ENCODE peak calls at places on chromosome 7, in four cellular contexts. T, A, C and E are unnamed samples.

GRCh38 chr7:111784311-111784710 is 222.0 kb upstream of the IMMP2L start:
- DNase-seq in A (no peak), C (no peak), T (no peak), E (no peak)

GRCh38 chr7:108211382-108212201 is 81.4 kb upstream of the LAMB4 start:
- DNase-seq in T (peak), C (peak), A (no peak), E (peak)

GRCh38 chr7:83276250-83276649 is 113.6 kb upstream of the PCLO start:
- DNase-seq in C (no peak), T (no peak), A (no peak), E (no peak)

GRCh38 chr7:158838238-158838637 is 8.9 kb upstream of the ESYT2 start:
- DNase-seq in A (no peak), T (no peak), C (no peak), E (no peak)

GRCh38 chr7:68420342-68420750 is 1177.9 kb upstream of the AUTS2 start:
- DNase-seq in T (no peak), C (no peak), A (no peak), E (no peak)

GRCh38 chr7:142864980-142865747 is 10.3 kb downstream of the EPHB6 start:
- DNase-seq in C (no peak), A (no peak), T (no peak), E (no peak)

GRCh38 chr7:70271617-70272081 is 673.4 kb downstream of the AUTS2 start:
- DNase-seq in A (no peak), T (no peak), C (peak), E (no peak)

GRCh38 chr7:98655611-98656010 is 38.5 kb downstream of the NPTX2 start:
- DNase-seq in T (no peak), A (no peak), C (no peak), E (no peak)

GRCh38 chr7:18087687-18088078 is 60.0 kb upstream of the PRPS1L1 start:
- DNase-seq in C (no peak), A (no peak), T (no peak), E (no peak)

GRCh38 chr7:6271694-6272371 is 591 bp downstream of the CYTH3 start:
- DNase-seq in C (no peak), A (no peak), T (no peak), E (no peak)

GRCh38 chr7:80918909-80919721 is at the start of gene SEMA3C:
- DNase-seq in A (peak), C (peak), T (peak), E (no peak)

GRCh38 chr7:42128703-42129102 is 108.3 kb downstream of the GLI3 start:
- DNase-seq in A (no peak), T (peak), C (peak), E (peak)

GRCh38 chr7:47479821-47480575 is 101.9 kb downstream of the TNS3 start:
- DNase-seq in T (no peak), C (no peak), A (peak), E (no peak)

DNA sequence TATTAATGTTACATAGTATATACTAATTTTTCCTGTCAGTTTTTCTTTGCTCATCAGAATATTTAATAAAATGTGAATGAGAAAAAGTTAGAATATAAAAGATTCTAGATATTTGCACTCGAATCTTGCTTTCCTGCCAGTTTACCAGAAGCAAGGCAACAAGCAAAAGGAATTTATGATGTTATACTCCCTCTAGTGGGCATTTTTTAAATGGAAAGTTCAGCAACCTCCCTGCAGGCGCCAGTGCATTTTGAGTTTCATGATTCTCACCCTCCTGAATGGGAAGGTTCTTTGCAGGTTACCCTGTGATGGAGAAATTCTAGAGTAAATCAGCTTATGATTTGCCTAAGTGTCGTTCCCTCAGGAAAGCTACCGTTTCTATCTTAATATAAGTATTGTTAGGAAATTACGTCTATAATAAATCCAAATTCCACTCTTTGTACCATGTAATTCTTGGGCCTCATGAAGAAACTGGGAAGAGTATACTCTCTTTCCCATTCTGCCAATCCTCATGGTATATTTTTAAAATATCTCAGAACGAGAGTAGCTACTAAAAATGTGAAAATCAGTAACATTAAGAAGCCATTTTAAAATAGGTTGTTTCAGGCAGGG is 350.0 kb downstream of the CRPPA start:
- DNase-seq in A (no peak), C (peak), T (peak), E (peak)
- H3K4me3 ChIP-seq in A (no peak), C (no peak), T (no peak), E (no peak)

DNA sequence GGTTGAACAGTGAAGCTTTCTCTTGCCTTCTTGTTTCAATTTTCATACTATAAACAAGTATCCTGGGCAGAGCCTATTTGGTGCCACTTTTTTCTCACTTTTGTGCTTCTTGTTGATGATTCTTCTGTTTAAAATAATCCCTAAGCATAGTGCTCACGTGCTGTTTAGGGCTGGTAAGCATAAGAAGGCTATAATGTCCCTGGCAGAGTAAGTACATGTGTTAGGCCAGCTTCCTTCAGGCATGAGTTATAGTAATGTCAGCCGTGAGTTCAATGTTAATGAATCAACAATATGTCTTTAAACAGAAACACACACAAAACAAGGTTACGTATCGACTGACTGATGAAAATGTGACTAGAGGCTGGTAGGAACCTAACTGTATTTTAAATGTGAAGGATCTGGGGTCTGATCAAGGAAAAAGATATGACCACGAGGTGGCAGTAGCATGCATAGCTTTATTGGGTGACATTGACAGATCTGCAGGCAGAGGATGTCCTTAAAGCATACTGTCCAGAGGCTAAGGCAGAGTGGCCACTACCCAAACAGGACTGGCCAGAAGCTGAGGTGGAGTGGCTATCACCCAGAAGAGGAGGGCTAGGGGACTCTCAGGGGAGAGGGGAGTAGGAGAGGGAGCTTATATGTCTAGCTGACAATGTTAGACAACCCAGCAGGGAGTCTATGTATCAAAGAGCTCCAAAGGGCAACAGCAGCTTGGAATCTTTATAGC is 113.7 kb downstream of the BRAF start:
- DNase-seq in A (peak), C (peak), T (peak), E (peak)
- H3K4me3 ChIP-seq in A (no peak), C (no peak), T (no peak), E (no peak)

GRCh38 chr7:20777377-20778062 is 9.2 kb downstream of the SP8 start:
- DNase-seq in A (no peak), T (no peak), C (no peak), E (no peak)
- H3K4me3 ChIP-seq in A (no peak), T (no peak), C (peak), E (no peak)

DNA sequence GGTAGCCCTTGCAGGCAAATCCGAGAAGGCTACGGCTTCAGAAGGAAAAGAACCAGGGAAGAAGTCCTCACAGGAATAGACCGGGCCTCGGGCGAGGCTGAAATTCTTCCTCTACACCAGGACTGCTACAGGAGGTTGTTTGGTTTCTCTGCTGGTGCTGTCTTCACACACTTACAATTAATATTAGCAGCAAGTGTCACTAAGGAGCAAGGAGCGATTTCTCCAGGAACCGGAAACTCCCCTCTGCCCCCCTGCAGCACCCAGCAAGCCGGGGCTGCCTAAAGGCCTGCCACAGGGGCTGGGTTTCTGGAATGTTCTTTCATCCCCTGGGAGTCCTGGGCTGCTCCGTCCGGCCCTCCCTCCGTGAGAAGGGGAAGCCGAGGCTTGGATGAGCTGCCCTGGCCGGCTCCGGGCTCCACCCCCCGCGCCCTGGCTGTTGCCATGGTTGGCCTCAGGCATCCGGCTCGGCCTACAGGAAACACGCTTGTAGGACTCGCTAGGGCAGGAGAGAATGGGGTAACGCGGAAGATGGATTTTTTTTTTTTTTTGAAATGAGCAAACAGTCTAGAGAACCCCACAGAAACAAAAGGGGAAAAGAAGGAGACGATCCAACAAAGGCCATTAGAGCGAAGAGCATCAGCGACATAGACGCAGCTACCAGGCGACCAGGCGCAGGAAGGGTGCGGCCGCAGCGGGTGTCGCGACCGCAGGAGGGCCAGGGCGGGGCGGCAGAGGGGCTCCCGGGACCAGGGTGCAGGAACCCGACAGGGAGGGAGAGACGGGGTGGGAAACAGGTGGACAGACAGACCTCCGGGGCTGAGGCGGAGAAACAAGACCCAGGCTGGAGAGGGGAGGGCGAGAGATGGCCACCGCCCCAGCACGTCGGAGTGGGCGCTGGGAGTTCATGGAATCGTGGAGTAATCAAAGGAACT is 33.0 kb downstream of the EN2 start:
- DNase-seq in T (no peak), C (peak), A (peak), E (no peak)
- H3K4me3 ChIP-seq in T (no peak), C (no peak), A (peak), E (no peak)

GRCh38 chr7:137933270-137934017 is 68.4 kb downstream of the CREB3L2 start:
- DNase-seq in T (peak), A (no peak), C (peak), E (no peak)

GRCh38 chr7:137931823-137932222 is 70.1 kb downstream of the CREB3L2 start:
- DNase-seq in A (no peak), C (no peak), T (no peak), E (no peak)

GRCh38 chr7:137932881-137933269 is 69.0 kb downstream of the CREB3L2 start:
- DNase-seq in T (peak), C (peak), A (no peak), E (no peak)

GRCh38 chr7:137928626-137929025 is 73.3 kb downstream of the CREB3L2 start:
- DNase-seq in A (no peak), T (no peak), C (no peak), E (no peak)

GRCh38 chr7:137930616-137931015 is 71.3 kb downstream of the CREB3L2 start:
- DNase-seq in A (no peak), T (peak), C (peak), E (no peak)
- H3K4me3 ChIP-seq in A (no peak), T (no peak), C (no peak), E (no peak)

GRCh38 chr7:95688931-95689453 is 83.4 kb upstream of the DYNC1I1 start:
- DNase-seq in C (no peak), T (peak), A (no peak), E (no peak)

GRCh38 chr7:95693551-95694333 is 78.6 kb upstream of the DYNC1I1 start:
- DNase-seq in A (no peak), C (peak), T (no peak), E (no peak)

GRCh38 chr7:95691464-95691863 is 80.9 kb upstream of the DYNC1I1 start:
- DNase-seq in A (no peak), C (no peak), T (no peak), E (no peak)

GRCh38 chr7:95687759-95688343 is 84.5 kb upstream of the DYNC1I1 start:
- DNase-seq in T (peak), C (peak), A (no peak), E (no peak)

DNA sequence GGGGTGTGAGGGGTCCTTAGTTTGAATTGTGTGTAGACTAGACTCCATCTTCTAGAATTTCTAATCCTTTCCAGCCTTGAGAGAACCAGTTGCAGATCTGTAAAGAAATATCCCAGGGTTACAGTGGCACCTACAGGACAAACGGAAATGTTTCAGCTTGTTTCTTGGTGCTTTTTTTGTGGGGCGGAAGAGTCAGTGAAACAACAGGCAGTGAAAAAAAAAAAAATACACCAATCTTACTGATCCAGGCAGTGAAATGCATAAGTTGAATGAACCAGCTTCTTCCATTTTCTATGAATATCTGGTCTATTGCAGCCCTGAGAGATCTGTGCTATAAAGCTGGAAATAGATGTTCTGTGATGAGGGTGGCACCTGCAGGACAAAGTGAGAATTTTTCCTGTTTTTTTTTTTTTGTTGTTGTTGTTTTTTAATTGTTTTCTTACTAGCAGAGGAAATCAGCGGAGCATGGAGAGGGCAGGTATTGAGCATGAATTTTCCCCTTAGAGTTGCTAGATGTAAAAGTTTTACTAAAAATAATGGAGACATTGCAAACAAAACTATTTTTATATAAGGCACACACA is 81.9 kb upstream of the DYNC1I1 start:
- DNase-seq in A (no peak), T (peak), C (peak), E (peak)
- H3K4me3 ChIP-seq in A (no peak), T (no peak), C (peak), E (no peak)